ENCODE peak calls at places on chromosomes 13 and 19, in nine cellular contexts. N is GM12864; H is lower leg skin; F is HL-60; R is HCT116; V is AG04449; J is CD4-positive, alpha-beta memory T cell; P is body of pancreas; W is psoas muscle. A is an unnamed sample.

GRCh38 chr19:50909240-50910070 is 1.7 kb downstream of the KLK4 start:
- DNase-seq in W (peak; percentile 19), F (no peak), H (peak; percentile 36), J (no peak), N (no peak), R (peak; percentile 85), P (peak; percentile 43), V (no peak), A (peak; percentile 44)

GRCh38 chr13:109955598-109955997 is 169.2 kb upstream of the IRS2 start:
- DNase-seq in P (no peak), H (no peak), W (no peak), J (no peak), N (no peak), R (no peak), F (no peak), V (no peak), A (peak; percentile 28)

GRCh38 chr19:56751078-56751489 is 79.5 kb upstream of the ZNF835 start:
- DNase-seq in V (no peak), J (no peak), P (no peak), H (no peak), F (no peak), N (no peak), W (no peak), R (no peak), A (no peak)

GRCh38 chr13:101303512-101303911 is 112.8 kb downstream of the NALCN start:
- DNase-seq in N (no peak), W (no peak), P (no peak), V (no peak), H (no peak), J (no peak), F (no peak), R (no peak), A (peak; percentile 17)

GRCh38 chr13:113421673-113422270 is 31.5 kb downstream of the ADPRHL1 start:
- DNase-seq in H (no peak), W (no peak), F (no peak), V (no peak), N (no peak), J (no peak), P (no peak), R (no peak), A (peak; percentile 59)

GRCh38 chr13:110390572-110390971 is 83.5 kb downstream of the COL4A2 start:
- DNase-seq in V (peak; percentile 84), R (no peak), J (no peak), P (no peak), F (no peak), H (no peak), W (no peak), N (no peak), A (peak; percentile 98)

GRCh38 chr19:44192127-44192526 is 20.2 kb upstream of the ZNF227 start:
- DNase-seq in F (no peak), P (no peak), N (no peak), W (no peak), H (no peak), V (no peak), J (no peak), R (no peak), A (no peak)

GRCh38 chr13:98478134-98479129 is 98.5 kb downstream of the STK24 start:
- DNase-seq in V (no peak), R (no peak), H (no peak), J (peak; percentile 52), W (no peak), P (no peak), F (peak; percentile 29), N (peak; percentile 43), A (peak; percentile 54)

GRCh38 chr19:679418-680286 is 3.5 kb downstream of the FSTL3 start:
- DNase-seq in R (no peak), N (no peak), J (peak; percentile 55), F (peak; percentile 51), V (no peak), P (peak; percentile 58), W (peak; percentile 76), H (no peak), A (peak; percentile 84)

GRCh38 chr13:20624213-20624612 is 57.3 kb downstream of the IFT88 start:
- DNase-seq in P (no peak), V (no peak), J (no peak), H (no peak), F (no peak), N (no peak), R (no peak), W (no peak), A (no peak)

GRCh38 chr13:41622545-41623429 is 165.4 kb downstream of the RGCC start:
- DNase-seq in W (no peak), V (no peak), F (no peak), N (no peak), H (peak; percentile 39), J (no peak), P (no peak), R (no peak), A (peak; percentile 88)

GRCh38 chr19:13847033-13847899 is 29.7 kb upstream of the NANOS3 start:
- DNase-seq in H (peak; percentile 90), P (peak; percentile 92), W (peak; percentile 97), N (no peak), F (peak; percentile 88), R (peak; percentile 87), J (peak; percentile 98), V (no peak), A (peak; percentile 87)

GRCh38 chr19:51246153-51246552 is 4.7 kb upstream of the SIGLECL1 start:
- DNase-seq in P (no peak), F (peak; percentile 89), V (no peak), H (no peak), R (no peak), N (no peak), J (no peak), W (no peak), A (peak; percentile 2)

DNA sequence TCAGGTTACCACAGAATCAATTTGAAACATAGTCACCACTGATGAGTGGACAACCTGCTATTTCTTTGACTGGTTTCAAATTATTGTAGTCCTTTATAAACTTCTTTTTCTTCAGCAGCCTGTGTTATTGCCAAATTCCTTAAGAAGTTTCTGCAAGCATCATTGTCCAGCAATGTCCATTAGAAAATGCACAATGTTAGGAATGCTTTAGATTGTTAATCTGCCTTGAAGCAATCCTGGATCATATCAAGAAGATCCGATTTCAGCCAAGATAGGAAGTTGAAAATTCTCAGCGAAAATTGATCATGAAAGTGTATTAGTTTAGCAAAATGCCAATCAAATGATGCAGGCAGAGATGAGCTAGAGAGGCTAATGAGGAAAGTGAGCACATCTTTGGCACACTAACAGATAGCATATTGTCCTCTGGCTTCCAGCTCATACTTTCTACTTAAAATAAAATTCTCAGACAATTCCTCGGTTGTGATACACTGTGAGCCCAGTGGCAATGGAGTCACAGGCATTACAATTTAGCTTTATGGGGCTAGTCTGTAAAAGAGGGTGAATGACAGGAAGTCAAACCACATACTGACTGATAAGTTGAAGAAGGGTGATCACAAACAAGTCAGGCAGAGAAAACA is 270.5 kb downstream of the SLITRK6 start:
- DNase-seq in W (no peak), N (no peak), J (no peak), R (no peak), H (no peak), F (no peak), P (no peak), V (peak; percentile 82), A (peak; percentile 76)
- H3K4me3 ChIP-seq in W (no peak overlapping the region), N (no peak overlapping the region), J (no peak overlapping the region), R (no peak overlapping the region), H (no peak overlapping the region), F (no peak overlapping the region), P (no peak overlapping the region), V (no peak overlapping the region), A (no peak overlapping the region)

DNA sequence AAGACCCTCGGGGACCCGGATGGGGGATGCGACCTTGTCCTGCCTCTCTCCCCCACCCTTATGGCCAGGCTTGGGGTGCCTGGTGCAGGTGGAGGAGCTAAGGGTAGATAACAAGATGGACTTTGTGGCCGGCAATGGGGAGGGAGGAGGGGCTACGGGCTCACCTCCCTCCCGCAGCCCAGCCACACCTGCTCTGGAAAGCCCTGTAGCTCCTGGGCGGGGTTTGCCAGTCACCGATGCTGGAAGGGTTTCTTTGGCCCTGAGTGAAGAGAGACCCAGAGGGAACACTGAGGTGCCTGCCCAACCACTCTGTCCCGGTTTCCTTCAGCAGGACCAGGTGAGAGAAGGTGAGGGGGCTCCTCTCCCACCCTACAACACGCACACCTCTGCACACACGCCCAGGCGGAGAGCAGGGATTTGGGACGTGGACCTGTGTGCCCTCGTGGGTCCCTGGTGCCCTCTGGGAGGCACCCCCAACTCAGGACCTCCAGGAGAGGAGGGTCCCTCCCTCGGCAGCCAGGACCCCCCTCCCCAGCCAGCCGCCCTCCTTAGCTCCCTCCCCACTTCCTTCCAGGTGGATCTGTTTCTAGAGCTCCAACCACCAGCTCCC is at the start of gene FUT2:
- DNase-seq in V (no peak), J (no peak), P (peak; percentile 79), N (no peak), R (no peak), H (no peak), W (no peak), F (no peak), A (no peak)
- H3K4me3 ChIP-seq in V (no peak within 1 kb of the TSS), J (no peak within 1 kb of the TSS), P (peak within 1 kb of the TSS; percentile 19), N (no peak within 1 kb of the TSS), R (peak within 1 kb of the TSS; percentile 75), H (peak within 1 kb of the TSS; percentile 4), W (peak within 1 kb of the TSS; percentile 45), F (no peak within 1 kb of the TSS), A (no peak within 1 kb of the TSS)

DNA sequence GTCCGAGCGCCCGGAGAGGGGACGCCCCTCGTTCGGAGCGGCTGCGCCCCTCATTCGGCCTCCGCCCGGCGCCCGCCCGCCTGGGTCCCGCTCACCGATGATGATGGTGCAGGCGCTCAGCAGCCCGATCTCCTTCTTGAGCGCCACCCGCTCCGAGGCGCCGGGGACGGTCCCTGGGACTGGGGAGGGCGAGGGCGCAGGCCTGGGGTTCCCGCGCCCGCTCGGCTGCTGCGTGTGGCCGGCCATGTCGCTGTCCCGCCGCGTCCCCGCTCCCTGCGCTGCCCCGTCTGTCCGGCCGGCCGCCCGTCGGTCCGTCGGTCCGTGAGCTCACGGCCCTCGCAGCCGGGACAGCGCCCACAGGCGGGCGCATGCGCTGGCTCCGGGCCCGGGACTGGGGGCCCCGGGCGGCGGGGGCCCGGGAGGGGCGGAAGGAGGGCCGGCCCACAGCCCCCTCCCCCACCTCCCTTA is at the start of gene SLC7A10:
- DNase-seq in N (no peak), W (no peak), J (no peak), P (no peak), V (no peak), F (no peak), R (no peak), H (no peak), A (no peak)
- H3K4me3 ChIP-seq in N (no peak within 1 kb of the TSS), W (peak within 1 kb of the TSS; percentile 15), J (no peak within 1 kb of the TSS), P (no peak within 1 kb of the TSS), V (no peak within 1 kb of the TSS), F (no peak within 1 kb of the TSS), R (no peak within 1 kb of the TSS), H (no peak within 1 kb of the TSS), A (no peak within 1 kb of the TSS)

GRCh38 chr19:33300016-33300981 is 2.0 kb downstream of the CEBPA start:
- DNase-seq in V (no peak), P (peak; percentile 20), F (no peak), J (no peak), R (no peak), N (no peak), W (no peak), H (no peak), A (no peak)

GRCh38 chr19:33299061-33299665 is 3.2 kb downstream of the CEBPA start:
- DNase-seq in V (no peak), R (no peak), H (no peak), J (no peak), W (no peak), F (peak; percentile 67), N (no peak), P (peak; percentile 10), A (no peak)

GRCh38 chr19:33296473-33297060 is 5.8 kb downstream of the CEBPA start:
- DNase-seq in N (no peak), J (no peak), R (no peak), V (peak; percentile 29), W (no peak), H (no peak), P (no peak), F (no peak), A (peak; percentile 28)

GRCh38 chr19:33297401-33298145 is 4.8 kb downstream of the CEBPA start:
- DNase-seq in P (no peak), H (no peak), V (no peak), N (no peak), F (peak; percentile 51), W (no peak), R (no peak), J (no peak), A (no peak)

GRCh38 chr19:33298146-33298911 is 4.0 kb downstream of the CEBPA start:
- DNase-seq in P (peak; percentile 11), W (no peak), N (no peak), F (peak; percentile 83), V (no peak), R (no peak), J (no peak), H (no peak), A (no peak)
- H3K4me3 ChIP-seq in P (no peak overlapping the region), W (no peak overlapping the region), N (no peak overlapping the region), F (peak overlapping the region; percentile 74), V (no peak overlapping the region), R (no peak overlapping the region), J (no peak overlapping the region), H (no peak overlapping the region), A (no peak overlapping the region)

A was measured in fibroblast of mammary gland.